ENCODE peak calls at places on chromosomes 5 and 9, in six cellular contexts. Y, P, D, M, Q and T are unnamed samples. For H3K4me1, the result is how much of the 10 kb centered on the place peaks cover.

GRCh38 chr9:5800969-5801738 is 31.8 kb downstream of the ERMP1 start:
- DNase-seq in Y (no peak), P (no peak), D (no peak), M (no peak), Q (no peak), T (no peak)

GRCh38 chr5:172680921-172681320 is 39.9 kb downstream of the NEURL1B start:
- DNase-seq in Y (no peak), P (no peak), D (no peak), M (no peak), Q (no peak), T (no peak)

GRCh38 chr5:160800375-160800774 is 51.6 kb downstream of the ATP10B start:
- DNase-seq in Y (no peak), P (no peak), D (no peak), M (no peak), Q (no peak), T (no peak)

GRCh38 chr9:109497193-109498165 is 628 bp downstream of the PTPN3 start:
- DNase-seq in Y (peak), P (peak), D (no peak), M (peak), Q (no peak), T (no peak)

GRCh38 chr5:33261305-33261704 is 179.5 kb upstream of the TARS1 start:
- DNase-seq in Y (no peak), P (peak), D (no peak), M (no peak), Q (peak), T (no peak)

GRCh38 chr5:6302684-6303083 is 75.7 kb downstream of the MED10 start:
- DNase-seq in Y (peak), P (peak), D (no peak), M (peak), Q (no peak), T (no peak)

GRCh38 chr9:131045300-131046092 is 36.5 kb downstream of the LAMC3 start:
- DNase-seq in Y (no peak), P (no peak), D (no peak), M (no peak), Q (no peak), T (no peak)

GRCh38 chr5:141814064-141814982 is 63.9 kb downstream of the PCDH1 start:
- DNase-seq in Y (peak), P (peak), D (no peak), M (peak), Q (peak), T (no peak)

GRCh38 chr9:88957526-88957925 is 33.7 kb upstream of the S1PR3 start:
- DNase-seq in Y (no peak), P (no peak), D (no peak), M (no peak), Q (no peak), T (no peak)

GRCh38 chr5:140242890-140243585 is 59.9 kb downstream of the PFDN1 start:
- DNase-seq in Y (no peak), P (no peak), D (no peak), M (no peak), Q (no peak), T (no peak)

GRCh38 chr9:38232895-38233294 is 159.6 kb upstream of the ALDH1B1 start:
- DNase-seq in Y (no peak), P (no peak), D (no peak), M (no peak), Q (no peak), T (no peak)

GRCh38 chr9:5186416-5187169 is 1.2 kb upstream of the INSL6 start:
- DNase-seq in Y (peak), P (peak), D (peak), M (peak), Q (peak), T (peak)

GRCh38 chr9:129561594-129562281 is 59.2 kb downstream of the C9orf50 start:
- DNase-seq in Y (peak), P (no peak), D (no peak), M (peak), Q (peak), T (no peak)

GRCh38 chr5:62828757-62829156 is 250.1 kb downstream of the LRRC70 start:
- DNase-seq in Y (peak), P (no peak), D (no peak), M (peak), Q (no peak), T (no peak)

GRCh38 chr9:6758418-6759113 is 793 bp downstream of the KDM4C start:
- DNase-seq in Y (peak), P (peak), D (no peak), M (peak), Q (peak), T (peak)

GRCh38 chr9:114446036-114446435 is 58.3 kb upstream of the AKNA start:
- DNase-seq in Y (no peak), P (peak), D (no peak), M (no peak), Q (peak), T (no peak)

GRCh38 chr5:33494476-33494875 is 53.7 kb downstream of the TARS1 start:
- DNase-seq in Y (no peak), P (no peak), D (no peak), M (no peak), Q (peak), T (no peak)

GRCh38 chr9:87016681-87017080 is 69.4 kb upstream of the GAS1 start:
- DNase-seq in Y (no peak), P (no peak), D (no peak), M (no peak), Q (no peak), T (no peak)

GRCh38 chr9:5876711-5877110 is 14.0 kb upstream of the MLANA start:
- DNase-seq in Y (peak), P (peak), D (no peak), M (no peak), Q (no peak), T (no peak)

GRCh38 chr9:27771803-27772545 is 198.7 kb upstream of the C9orf72 start:
- DNase-seq in Y (peak), P (peak), D (peak), M (peak), Q (no peak), T (no peak)

GRCh38 chr9:134181648-134182034 is 17.3 kb upstream of the RNU6ATAC start:
- DNase-seq in Y (no peak), P (no peak), D (no peak), M (no peak), Q (no peak), T (no peak)

GRCh38 chr9:134365791-134366222 is 39.6 kb downstream of the RXRA start:
- DNase-seq in Y (peak), P (no peak), D (no peak), M (peak), Q (peak), T (no peak)

GRCh38 chr5:174294891-174295620 is 249.6 kb downstream of the NSG2 start:
- DNase-seq in Y (no peak), P (no peak), D (no peak), M (no peak), Q (no peak), T (no peak)

GRCh38 chr9:93133641-93134017 is 422 bp downstream of the NINJ1 start:
- DNase-seq in Y (peak), P (peak), D (no peak), M (peak), Q (peak), T (no peak)

GRCh38 chr5:146401021-146401420 is 46.1 kb upstream of the TCERG1 start:
- DNase-seq in Y (no peak), P (no peak), D (no peak), M (no peak), Q (no peak), T (no peak)

GRCh38 chr9:69583641-69584234 is 88.4 kb downstream of the APBA1 start:
- DNase-seq in Y (no peak), P (no peak), D (no peak), M (no peak), Q (no peak), T (no peak)

GRCh38 chr9:69582544-69583297 is 89.5 kb downstream of the APBA1 start:
- DNase-seq in Y (peak), P (peak), D (no peak), M (no peak), Q (no peak), T (peak)

GRCh38 chr9:69580582-69580945 is 91.6 kb downstream of the APBA1 start:
- DNase-seq in Y (no peak), P (no peak), D (no peak), M (no peak), Q (no peak), T (no peak)

GRCh38 chr9:69579749-69580581 is 92.2 kb downstream of the APBA1 start:
- DNase-seq in Y (no peak), P (no peak), D (no peak), M (no peak), Q (no peak), T (no peak)

DNA sequence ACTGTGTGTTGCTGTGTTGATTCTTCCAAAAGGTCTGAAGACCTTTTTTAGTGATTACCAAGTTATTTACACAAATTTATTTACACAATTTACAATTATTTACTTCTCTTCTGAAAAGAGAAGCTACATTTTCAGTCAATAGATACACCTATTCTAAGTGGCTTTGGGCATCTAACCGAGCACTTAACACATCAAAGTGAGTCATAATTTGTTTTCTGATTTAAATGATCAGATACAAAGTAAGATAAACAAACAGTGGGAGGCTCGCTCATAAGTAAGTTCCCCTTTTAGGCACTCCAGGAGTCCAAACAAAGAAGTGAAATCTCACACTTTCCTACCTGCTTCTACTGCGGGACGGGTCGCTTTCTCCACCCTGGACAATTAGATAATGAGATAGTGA is 90.2 kb downstream of the APBA1 start:
- DNase-seq in Y (no peak), P (no peak), D (no peak), M (no peak), Q (no peak), T (no peak)
- H3K4me3 ChIP-seq in Y (no peak), P (no peak), D (no peak), M (no peak), Q (no peak), T (no peak)

DNA sequence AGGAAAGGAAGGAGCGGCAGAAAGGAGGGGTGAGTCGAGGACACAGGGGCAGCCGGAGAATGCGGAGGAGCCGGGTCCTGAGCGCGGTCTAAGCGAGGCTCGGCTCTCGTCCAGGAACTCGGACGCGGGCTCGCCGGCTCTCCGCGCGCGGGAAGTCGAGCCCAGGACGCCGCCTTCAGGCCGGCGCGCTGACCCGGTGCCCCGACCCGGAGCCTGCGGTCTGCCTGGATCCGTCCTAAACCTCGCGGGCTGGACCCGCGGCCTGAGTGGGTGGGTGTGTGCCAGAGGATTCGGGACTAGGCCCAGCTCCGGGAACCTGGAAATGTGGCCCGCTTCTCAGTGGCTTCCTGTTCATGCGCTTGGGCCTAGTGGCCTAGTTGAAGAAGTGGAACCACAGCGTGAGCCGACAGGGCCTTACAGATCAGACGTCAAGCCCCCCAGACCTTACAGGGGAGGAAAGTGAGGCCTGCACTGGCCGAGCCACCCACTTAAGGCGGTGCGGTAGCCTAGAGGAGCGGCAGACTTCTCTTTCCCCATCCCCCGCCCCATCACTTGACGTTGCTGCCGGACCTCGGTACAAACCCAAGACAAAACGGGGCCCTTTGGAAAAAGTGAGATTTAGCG is 1.2 kb downstream of the CDKN2B-AS1 start:
- DNase-seq in Y (peak), P (peak), D (no peak), M (peak), Q (peak), T (no peak)
- TF ChIP-seq EZH2 in Y (no peak), P (no peak), D (peak), M (peak), Q (no peak), T (no peak)

GRCh38 chr9:81557452-81557956 is 131.8 kb downstream of the TLE1 start:
- DNase-seq in Y (no peak), P (no peak), D (no peak), M (no peak), Q (peak), T (no peak)
- H3K4me1 ChIP-seq in Y (under half), P (under half), D (under half), M (under half), Q (under half), T (under half)

DNA sequence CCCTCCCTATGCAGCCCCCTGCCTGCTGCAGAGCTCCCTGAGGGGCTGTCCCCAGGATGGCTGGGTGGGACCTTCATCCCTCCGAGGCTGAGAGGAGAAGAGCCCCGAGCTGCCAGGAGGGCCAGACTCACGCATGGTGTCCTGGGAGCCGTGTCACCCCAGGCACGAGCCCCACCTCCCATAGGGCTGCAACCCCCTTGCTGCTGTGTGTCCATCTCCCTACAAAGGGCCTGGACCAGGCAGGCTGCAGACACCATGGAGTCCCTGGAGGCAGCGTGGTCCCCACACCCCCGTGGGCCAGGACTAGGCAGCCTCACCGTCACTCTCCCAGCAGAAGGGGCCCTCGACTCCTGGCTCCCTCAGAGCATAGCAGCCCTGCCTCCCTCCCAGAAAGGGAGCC is 11.2 kb upstream of the SEC16A start:
- DNase-seq in Y (no peak), P (no peak), D (no peak), M (no peak), Q (no peak), T (no peak)
- H3K4me3 ChIP-seq in Y (no peak), P (no peak), D (no peak), M (no peak), Q (no peak), T (no peak)